ENCODE peak calls at places on chromosomes 6 and 20, in nine cellular contexts. Q, C, I, Z, U, B, E, T and P are unnamed samples.
A peak's percentile ranks its signal among the peaks of the same experiment; 100 is the strongest.

GRCh38 chr6:30981942-30982772 is 1.4 kb upstream of the MUC21 start:
- DNase-seq in U (no peak), E (no peak), Q (no peak), T (peak; percentile 78), Z (no peak), C (no peak), I (peak; percentile 63), B (peak; percentile 15), P (peak; percentile 39)

GRCh38 chr6:53432318-53433161 is 83.8 kb upstream of the ELOVL5 start:
- DNase-seq in Q (no peak), I (no peak), U (no peak), E (no peak), C (no peak), B (peak; percentile 6), Z (no peak), T (peak; percentile 96), P (peak; percentile 37)

GRCh38 chr6:113433506-113433991 is 423.6 kb upstream of the MARCKS start:
- DNase-seq in U (peak; percentile 67), T (peak; percentile 92), C (no peak), Q (no peak), I (peak; percentile 72), Z (no peak), B (no peak), E (no peak), P (peak; percentile 61)

GRCh38 chr6:64013061-64013410 is 377.4 kb downstream of the PHF3 start:
- DNase-seq in E (peak; percentile 32), Z (no peak), C (no peak), T (peak; percentile 54), I (no peak), Q (no peak), B (no peak), U (no peak), P (no peak)

GRCh38 chr20:23019403-23019802 is 15.7 kb upstream of the SSTR4 start:
- DNase-seq in Q (no peak), E (no peak), T (no peak), I (no peak), Z (no peak), U (no peak), C (no peak), B (no peak), P (no peak)

GRCh38 chr6:131740161-131740560 is 29.3 kb upstream of the CTAGE9 start:
- DNase-seq in Z (no peak), U (no peak), I (no peak), E (no peak), C (no peak), Q (no peak), B (no peak), T (no peak), P (no peak)

GRCh38 chr6:109513571-109514071 is 30.6 kb upstream of the ZBTB24 start:
- DNase-seq in B (no peak), Z (no peak), Q (no peak), I (no peak), T (peak; percentile 64), E (no peak), U (no peak), C (no peak), P (no peak)

GRCh38 chr20:16803965-16804792 is 56.0 kb downstream of the OTOR start:
- DNase-seq in E (peak; percentile 67), Z (no peak), T (peak; percentile 46), U (peak; percentile 59), I (peak; percentile 67), B (peak; percentile 36), C (no peak), Q (peak; percentile 79), P (no peak)

GRCh38 chr20:1929460-1929859 is 34.3 kb downstream of the SIRPA start:
- DNase-seq in Q (peak; percentile 10), Z (no peak), C (no peak), T (no peak), I (no peak), U (no peak), B (no peak), E (no peak), P (no peak)

GRCh38 chr20:63166423-63167020 is 49.4 kb downstream of the YTHDF1 start:
- DNase-seq in Q (peak; percentile 65), C (no peak), B (no peak), I (no peak), U (no peak), T (no peak), E (no peak), Z (no peak), P (no peak)

GRCh38 chr6:6005467-6006427 is 978 bp downstream of the NRN1 start:
- DNase-seq in I (no peak), E (peak; percentile 44), Q (no peak), U (no peak), B (no peak), T (no peak), C (no peak), Z (no peak), P (no peak)

GRCh38 chr20:57426831-57427230 is 35.6 kb downstream of the RBM38 start:
- DNase-seq in Q (no peak), T (no peak), U (peak; percentile 26), B (no peak), E (no peak), C (no peak), I (no peak), Z (no peak), P (no peak)

GRCh38 chr6:62283828-62284411 is 2.1 kb downstream of the KHDRBS2 start:
- DNase-seq in Q (no peak), T (peak; percentile 1), E (peak; percentile 23), I (no peak), C (no peak), B (peak; percentile 4), Z (no peak), U (no peak), P (no peak)

GRCh38 chr6:62284725-62285124 is 1.3 kb downstream of the KHDRBS2 start:
- DNase-seq in Q (no peak), T (no peak), E (no peak), I (no peak), C (no peak), B (no peak), U (no peak), Z (no peak), P (no peak)

GRCh38 chr6:62285612-62286469 is at the start of gene KHDRBS2:
- DNase-seq in T (no peak), I (peak; percentile 91), B (peak; percentile 59), Z (no peak), C (peak; percentile 59), E (peak; percentile 30), Q (peak; percentile 91), U (peak; percentile 89), P (no peak)

GRCh38 chr6:62286470-62286843 is 432 bp upstream of the KHDRBS2 start:
- DNase-seq in E (no peak), Z (no peak), C (no peak), B (no peak), Q (no peak), U (no peak), T (no peak), I (no peak), P (no peak)

GRCh38 chr6:62283359-62283758 is 2.7 kb downstream of the KHDRBS2 start:
- DNase-seq in Q (no peak), C (no peak), E (no peak), B (no peak), I (no peak), Z (no peak), T (no peak), U (no peak), P (no peak)
- H3K9me3 ChIP-seq in Q (no peaks in the 10 kb centered on the region), C (no peaks in the 10 kb centered on the region), E (no peaks in the 10 kb centered on the region), B (no peaks in the 10 kb centered on the region), I (no peaks in the 10 kb centered on the region), Z (peaks cover 2% of the 10 kb centered on the region), T (no peaks in the 10 kb centered on the region), U (no peaks in the 10 kb centered on the region), P (peaks cover 14% of the 10 kb centered on the region)

DNA sequence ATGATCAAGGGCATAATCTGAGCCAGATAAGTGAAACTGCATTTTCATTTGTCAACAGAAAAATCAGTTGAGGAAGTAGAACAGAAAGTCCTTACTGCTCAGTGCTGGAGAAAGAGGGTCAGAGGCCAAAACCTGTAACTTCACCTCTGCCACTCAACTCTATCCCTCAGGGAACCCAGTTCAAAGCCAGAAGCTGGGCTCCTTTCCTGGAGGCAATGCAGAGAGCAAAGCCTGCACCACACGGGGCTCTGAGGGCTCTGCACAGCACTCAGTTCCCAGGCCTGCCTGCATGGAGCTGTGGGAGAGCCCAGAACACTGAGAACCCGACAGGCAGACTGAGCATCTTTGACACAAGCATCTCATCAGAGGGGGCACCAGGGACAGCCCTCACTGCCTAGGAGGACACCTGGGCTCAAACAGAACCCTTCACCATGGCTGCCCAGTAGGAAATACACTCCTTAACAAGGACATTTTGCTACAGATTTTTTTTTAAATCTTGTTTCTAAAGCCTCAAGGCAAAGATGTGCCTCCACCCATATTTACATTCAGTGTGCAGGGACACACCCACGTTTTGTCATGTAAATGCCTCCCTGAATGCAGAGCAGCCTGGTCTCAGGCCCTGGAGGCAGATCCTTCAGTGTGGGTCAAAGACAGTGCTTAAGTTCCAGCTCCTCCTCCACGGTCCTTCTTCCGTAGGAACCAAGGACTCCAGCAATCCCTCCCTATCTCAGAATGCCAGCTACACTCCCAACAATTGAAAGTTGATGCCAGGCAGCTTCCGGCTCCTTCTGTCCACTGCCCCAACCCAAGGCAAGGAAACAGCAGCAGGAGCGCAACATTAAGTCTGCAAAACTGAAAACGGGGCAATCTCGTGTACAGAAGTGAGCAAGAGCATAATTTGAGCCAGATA is 6.6 kb downstream of the RNASET2 start:
- DNase-seq in T (no peak), Q (no peak), I (no peak), C (no peak), Z (no peak), U (no peak), E (no peak), B (no peak), P (no peak)
- H3K27ac ChIP-seq in T (no peak overlapping the region), Q (no peak overlapping the region), I (no peak overlapping the region), C (peak overlapping the region; percentile 41), Z (peak overlapping the region; percentile 95), U (peak overlapping the region; percentile 9), E (no peak overlapping the region), B (peak overlapping the region; percentile 67), P (no peak overlapping the region)

GRCh38 chr6:170098428-170099170 is 192.3 kb downstream of the DLL1 start:
- DNase-seq in B (peak; percentile 0), I (no peak), Q (peak; percentile 74), U (peak; percentile 44), C (no peak), Z (no peak), T (no peak), E (no peak), P (no peak)
- H3K9me3 ChIP-seq in B (no peaks in the 10 kb centered on the region), I (no peaks in the 10 kb centered on the region), Q (no peaks in the 10 kb centered on the region), U (no peaks in the 10 kb centered on the region), C (no peaks in the 10 kb centered on the region), Z (no peaks in the 10 kb centered on the region), T (no peaks in the 10 kb centered on the region), E (no peaks in the 10 kb centered on the region), P (peaks cover 94% of the 10 kb centered on the region)

DNA sequence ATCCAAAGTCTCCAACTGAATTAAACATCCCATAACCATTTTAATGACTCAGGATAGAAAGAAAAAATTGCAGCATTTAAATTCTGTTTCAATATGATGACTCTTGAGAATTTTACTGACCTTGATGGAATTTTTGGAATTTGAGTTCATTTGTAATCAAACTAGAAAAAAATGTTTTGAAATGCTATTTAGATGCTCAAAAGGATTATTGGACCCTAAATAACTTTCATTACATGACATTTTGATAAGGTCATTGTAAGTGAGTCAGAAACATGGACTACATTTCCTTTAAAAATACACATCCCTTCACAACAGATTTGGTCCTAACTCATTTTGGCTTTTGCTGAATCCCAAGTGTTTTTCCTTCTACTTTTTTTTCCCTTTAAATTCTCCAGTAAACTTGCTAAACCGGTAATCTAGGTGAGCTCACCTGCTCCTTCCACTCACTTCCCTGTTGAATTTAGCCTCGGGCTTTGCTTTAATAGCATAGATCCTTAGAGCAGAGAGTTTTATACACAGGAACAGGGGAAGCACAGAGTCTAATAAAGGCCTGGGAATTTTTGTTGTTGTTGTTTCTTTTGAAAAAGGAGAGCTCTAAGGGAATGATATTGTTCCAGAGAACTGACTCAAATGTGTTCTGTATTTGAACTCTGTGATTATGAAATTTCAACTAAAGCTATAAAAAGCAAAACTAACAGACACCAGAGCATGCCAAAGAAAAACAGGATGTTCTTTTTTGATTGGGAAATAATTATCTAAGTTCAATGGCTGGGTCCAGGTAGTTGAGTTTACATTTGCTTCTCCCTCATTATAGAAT is 1088.3 kb upstream of the CITED2 start:
- DNase-seq in I (no peak), U (no peak), B (no peak), Q (no peak), C (no peak), T (peak; percentile 82), E (no peak), Z (no peak), P (no peak)
- H3K27ac ChIP-seq in I (peak overlapping the region; percentile 56), U (peak overlapping the region; percentile 60), B (no peak overlapping the region), Q (no peak overlapping the region), C (peak overlapping the region; percentile 63), T (peak overlapping the region; percentile 72), E (peak overlapping the region; percentile 77), Z (no peak overlapping the region), P (peak overlapping the region; percentile 40)